ENCODE peak calls at places on chromosomes 5 and 9, in four cellular contexts. One of them, this sample, is unnamed.

GRCh38 chr5:170986598-170986997 is 124.8 kb downstream of the RANBP17 start:
- DNase-seq in mesenchymal stem cell: peak; percentile 33
- DNase-seq in IMR-90: peak; percentile 42
- DNase-seq in H9: no peak
- DNase-seq in this sample: no peak

GRCh38 chr5:96661101-96661840 is 905 bp upstream of the CAST start:
- DNase-seq in mesenchymal stem cell: peak; percentile 80
- DNase-seq in IMR-90: peak; percentile 61
- DNase-seq in H9: no peak
- DNase-seq in this sample: peak; percentile 48

GRCh38 chr5:68368686-68369359 is 153.3 kb downstream of the PIK3R1 start:
- DNase-seq in mesenchymal stem cell: no peak
- DNase-seq in IMR-90: peak; percentile 16
- DNase-seq in H9: no peak
- DNase-seq in this sample: no peak

GRCh38 chr5:125109293-125109692 is 362.9 kb upstream of the ZNF608 start:
- DNase-seq in H9: no peak
- DNase-seq in IMR-90: no peak
- DNase-seq in mesenchymal stem cell: no peak
- DNase-seq in this sample: no peak

GRCh38 chr9:694499-695154 is 146.9 kb upstream of the DMRT1 start:
- DNase-seq in mesenchymal stem cell: peak; percentile 88
- DNase-seq in H9: no peak
- DNase-seq in IMR-90: peak; percentile 93
- DNase-seq in this sample: peak; percentile 67

GRCh38 chr5:181070523-181070922 is 30.5 kb downstream of the BTNL9 start:
- DNase-seq in mesenchymal stem cell: no peak
- DNase-seq in IMR-90: no peak
- DNase-seq in H9: no peak
- DNase-seq in this sample: no peak

GRCh38 chr5:172095368-172095960 is 89.0 kb upstream of the FBXW11 start:
- DNase-seq in IMR-90: no peak
- DNase-seq in H9: peak; percentile 52
- DNase-seq in mesenchymal stem cell: no peak
- DNase-seq in this sample: no peak

GRCh38 chr5:15940905-15941304 is 238.7 kb downstream of the MARCHF11 start:
- DNase-seq in H9: no peak
- DNase-seq in IMR-90: no peak
- DNase-seq in mesenchymal stem cell: no peak
- DNase-seq in this sample: no peak

GRCh38 chr9:99677281-99677680 is 144.4 kb upstream of the NR4A3 start:
- DNase-seq in H9: no peak
- DNase-seq in mesenchymal stem cell: peak; percentile 39
- DNase-seq in IMR-90: peak; percentile 65
- DNase-seq in this sample: no peak

GRCh38 chr5:50320131-50320749 is 120.8 kb downstream of the EMB start:
- DNase-seq in mesenchymal stem cell: no peak
- DNase-seq in H9: no peak
- DNase-seq in IMR-90: no peak
- DNase-seq in this sample: no peak

GRCh38 chr9:37056521-37056920 is 22.5 kb upstream of the PAX5 start:
- DNase-seq in H9: no peak
- DNase-seq in mesenchymal stem cell: no peak
- DNase-seq in IMR-90: no peak
- DNase-seq in this sample: no peak

GRCh38 chr5:158770506-158770905 is 329.2 kb downstream of the EBF1 start:
- DNase-seq in H9: peak; percentile 57
- DNase-seq in IMR-90: no peak
- DNase-seq in mesenchymal stem cell: no peak
- DNase-seq in this sample: no peak

GRCh38 chr5:147743686-147744332 is 38.7 kb downstream of the JAKMIP2 start:
- DNase-seq in H9: no peak
- DNase-seq in IMR-90: no peak
- DNase-seq in mesenchymal stem cell: peak; percentile 28
- DNase-seq in this sample: no peak

GRCh38 chr5:133878236-133878555 is 90.2 kb downstream of the C5orf15 start:
- DNase-seq in IMR-90: no peak
- DNase-seq in H9: no peak
- DNase-seq in mesenchymal stem cell: no peak
- DNase-seq in this sample: no peak

GRCh38 chr9:119370816-119371215 is 1.6 kb upstream of the BRINP1 start:
- DNase-seq in H9: peak; percentile 77
- DNase-seq in mesenchymal stem cell: peak; percentile 25
- DNase-seq in IMR-90: peak; percentile 1
- DNase-seq in this sample: peak; percentile 3

GRCh38 chr9:119369670-119370366 is 583 bp upstream of the BRINP1 start:
- DNase-seq in mesenchymal stem cell: no peak
- DNase-seq in IMR-90: no peak
- DNase-seq in H9: no peak
- DNase-seq in this sample: no peak

DNA sequence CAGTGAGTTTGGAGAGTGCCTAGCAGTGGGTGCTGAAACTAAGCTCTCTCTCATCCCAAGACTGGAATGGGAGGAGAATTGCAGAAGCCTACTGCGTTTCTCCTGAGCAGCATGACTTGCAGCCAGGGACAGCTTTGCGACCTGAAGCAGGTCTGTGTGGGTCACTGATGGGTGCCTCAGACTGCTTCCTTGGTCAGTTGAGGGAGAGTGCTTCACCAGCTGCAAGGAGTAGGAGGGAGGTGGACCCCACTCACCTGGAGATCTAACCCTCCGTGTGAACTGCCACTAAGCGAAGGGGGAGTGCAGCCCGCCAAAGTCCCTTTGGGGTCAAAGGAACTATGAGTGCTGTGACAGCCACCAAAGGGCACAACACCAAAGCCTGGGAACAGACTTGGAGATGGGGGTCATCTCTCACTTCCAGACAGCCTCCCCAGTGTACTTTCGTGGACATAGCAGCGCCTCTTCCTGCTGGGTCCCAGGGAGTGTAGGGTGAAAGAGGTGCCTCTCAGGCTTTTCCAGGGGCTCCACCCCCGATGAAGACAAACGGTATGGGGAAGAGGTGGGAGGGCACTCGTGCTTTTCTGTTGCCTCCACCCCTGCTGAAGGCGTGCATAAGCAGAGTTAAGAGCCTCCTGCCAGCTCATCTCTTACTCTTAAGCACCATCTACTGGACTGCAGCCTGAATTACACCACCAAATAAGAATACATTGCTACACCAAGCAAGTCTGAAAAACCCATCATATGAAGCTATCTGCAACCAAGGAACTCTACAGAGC is 34.3 kb upstream of the MACIR start:
- DNase-seq in IMR-90: peak; percentile 75
- DNase-seq in mesenchymal stem cell: peak; percentile 78
- DNase-seq in H9: peak; percentile 80
- DNase-seq in this sample: peak; percentile 78
- H3K27ac ChIP-seq in IMR-90: no peak overlapping the region
- H3K27ac ChIP-seq in mesenchymal stem cell: no peak overlapping the region
- H3K27ac ChIP-seq in H9: no peak overlapping the region
- H3K27ac ChIP-seq in this sample: no peak overlapping the region

DNA sequence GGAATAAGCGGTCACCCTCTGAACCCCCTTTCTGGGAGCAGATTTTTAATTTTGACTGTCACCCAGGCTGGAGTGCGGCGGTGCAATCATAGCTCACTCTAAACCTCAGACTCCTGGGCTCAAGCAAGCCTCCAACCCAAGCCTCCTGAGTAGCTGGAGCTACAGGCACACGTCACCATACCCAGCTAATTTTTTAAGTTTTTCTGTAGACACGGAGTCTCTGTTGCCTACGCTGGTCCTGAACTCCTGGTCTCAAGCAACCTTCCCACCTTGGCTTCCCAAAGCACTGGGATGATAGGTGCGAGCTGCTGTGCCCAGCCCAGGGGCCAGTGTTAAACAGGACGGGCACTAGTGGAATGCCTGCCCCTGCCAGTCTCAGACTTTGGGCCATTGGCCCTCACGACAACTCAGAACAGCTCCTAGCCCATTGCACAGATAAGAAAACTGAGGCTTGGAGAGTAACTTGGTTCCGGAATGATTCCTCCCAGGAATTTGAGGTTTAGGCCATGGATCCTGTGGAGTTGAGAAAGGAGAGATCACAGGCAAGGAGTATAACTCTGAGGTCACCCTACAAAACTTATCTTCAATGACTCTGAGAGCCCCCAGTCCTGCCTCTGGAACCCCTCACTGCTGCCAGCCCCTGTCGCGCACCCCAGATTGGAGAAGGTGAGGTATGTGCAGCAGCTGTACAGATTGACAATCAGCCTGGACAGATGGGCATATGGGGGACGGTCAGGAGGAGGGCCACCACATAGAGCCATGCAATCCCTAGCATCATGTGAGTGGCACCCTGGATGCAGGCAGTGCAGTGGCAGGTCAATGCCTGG is 89.8 kb downstream of the LMX1B start:
- DNase-seq in mesenchymal stem cell: no peak
- DNase-seq in H9: no peak
- DNase-seq in IMR-90: no peak
- DNase-seq in this sample: no peak
- H4K91ac ChIP-seq in mesenchymal stem cell: peak overlapping the region; percentile 11
- H4K91ac ChIP-seq in H9: no peak overlapping the region
- H4K91ac ChIP-seq in IMR-90: no peak overlapping the region
- H4K91ac ChIP-seq in this sample: no peak overlapping the region

DNA sequence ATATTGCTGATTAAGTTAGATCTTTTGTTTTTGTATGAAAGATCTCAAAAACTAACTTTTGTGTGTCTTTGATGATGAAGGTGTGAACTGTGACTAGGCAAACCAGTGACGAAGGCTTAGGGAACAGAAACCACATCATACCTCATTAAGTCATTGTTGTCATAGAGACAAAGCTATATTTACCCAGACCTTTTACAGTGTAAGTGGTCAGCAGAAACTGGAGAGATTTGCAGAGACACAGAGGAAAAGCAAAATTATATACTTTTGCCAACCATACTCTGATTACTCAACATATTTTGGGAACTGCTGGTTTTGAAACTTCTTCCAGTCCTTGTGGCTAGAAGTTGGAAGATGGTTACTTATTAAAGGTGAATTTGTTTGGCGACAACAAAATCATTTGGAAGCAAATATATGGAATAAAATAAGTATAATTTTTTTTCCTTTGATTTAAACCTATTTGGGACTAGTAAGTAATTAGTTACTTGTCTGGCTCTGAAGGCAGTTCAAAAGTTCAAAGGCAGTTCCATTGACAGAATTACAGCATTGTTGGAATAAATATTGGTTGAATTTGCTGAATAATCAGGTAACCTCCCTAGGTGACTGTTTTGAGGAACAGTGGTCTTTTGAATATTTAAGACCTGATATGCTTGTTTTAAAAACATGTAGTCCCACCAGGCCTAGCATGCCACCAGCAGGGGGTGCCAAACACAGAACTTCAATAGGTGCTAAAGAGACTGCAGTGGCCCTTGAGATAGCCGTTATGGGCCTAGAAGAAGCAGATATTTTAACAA is 103.8 kb downstream of the RPS23 start:
- DNase-seq in IMR-90: peak; percentile 85
- DNase-seq in mesenchymal stem cell: peak; percentile 95
- DNase-seq in H9: peak; percentile 73
- DNase-seq in this sample: peak; percentile 53
- H3K27ac ChIP-seq in IMR-90: no peak overlapping the region
- H3K27ac ChIP-seq in mesenchymal stem cell: no peak overlapping the region
- H3K27ac ChIP-seq in H9: no peak overlapping the region
- H3K27ac ChIP-seq in this sample: no peak overlapping the region

GRCh38 chr5:59204114-59204897 is 621.4 kb downstream of the RAB3C start:
- DNase-seq in mesenchymal stem cell: no peak
- DNase-seq in IMR-90: no peak
- DNase-seq in H9: no peak
- DNase-seq in this sample: no peak

GRCh38 chr5:59209758-59210359 is 627.0 kb downstream of the RAB3C start:
- DNase-seq in IMR-90: peak; percentile 3
- DNase-seq in H9: no peak
- DNase-seq in mesenchymal stem cell: no peak
- DNase-seq in this sample: no peak

GRCh38 chr5:59208468-59208867 is 625.6 kb downstream of the RAB3C start:
- DNase-seq in H9: no peak
- DNase-seq in IMR-90: no peak
- DNase-seq in mesenchymal stem cell: no peak
- DNase-seq in this sample: no peak

GRCh38 chr5:59207416-59207815 is 624.5 kb downstream of the RAB3C start:
- DNase-seq in mesenchymal stem cell: no peak
- DNase-seq in IMR-90: peak; percentile 2
- DNase-seq in H9: no peak
- DNase-seq in this sample: no peak

GRCh38 chr5:59206132-59206581 is 623.3 kb downstream of the RAB3C start:
- DNase-seq in IMR-90: peak; percentile 70
- DNase-seq in mesenchymal stem cell: peak; percentile 79
- DNase-seq in H9: no peak
- DNase-seq in this sample: no peak
- H4K91ac ChIP-seq in IMR-90: no peak overlapping the region
- H4K91ac ChIP-seq in mesenchymal stem cell: no peak overlapping the region
- H4K91ac ChIP-seq in H9: no peak overlapping the region
- H4K91ac ChIP-seq in this sample: no peak overlapping the region

GRCh38 chr5:115459844-115460243 is 84.7 kb downstream of the FEM1C start:
- DNase-seq in mesenchymal stem cell: peak; percentile 47
- DNase-seq in IMR-90: peak; percentile 61
- DNase-seq in H9: no peak
- DNase-seq in this sample: no peak
- H3K27ac ChIP-seq in mesenchymal stem cell: peak overlapping the region; percentile 66
- H3K27ac ChIP-seq in IMR-90: peak overlapping the region; percentile 27
- H3K27ac ChIP-seq in H9: no peak overlapping the region
- H3K27ac ChIP-seq in this sample: no peak overlapping the region

GRCh38 chr9:129338701-129339445 is 160.8 kb upstream of the IER5L start:
- DNase-seq in IMR-90: peak; percentile 78
- DNase-seq in H9: no peak
- DNase-seq in mesenchymal stem cell: peak; percentile 94
- DNase-seq in this sample: no peak

GRCh38 chr9:129336601-129337286 is 158.7 kb upstream of the IER5L start:
- DNase-seq in IMR-90: peak; percentile 55
- DNase-seq in mesenchymal stem cell: peak; percentile 70
- DNase-seq in H9: peak; percentile 62
- DNase-seq in this sample: no peak

GRCh38 chr9:129336130-129336528 is 158.1 kb upstream of the IER5L start:
- DNase-seq in IMR-90: peak; percentile 46
- DNase-seq in mesenchymal stem cell: no peak
- DNase-seq in H9: no peak
- DNase-seq in this sample: no peak

GRCh38 chr9:129335456-129336129 is 157.5 kb upstream of the IER5L start:
- DNase-seq in H9: no peak
- DNase-seq in IMR-90: no peak
- DNase-seq in mesenchymal stem cell: no peak
- DNase-seq in this sample: no peak

GRCh38 chr9:129337287-129338140 is 159.5 kb upstream of the IER5L start:
- DNase-seq in H9: no peak
- DNase-seq in IMR-90: no peak
- DNase-seq in mesenchymal stem cell: no peak
- DNase-seq in this sample: no peak
- H4K91ac ChIP-seq in H9: no peak overlapping the region
- H4K91ac ChIP-seq in IMR-90: peak overlapping the region; percentile 82
- H4K91ac ChIP-seq in mesenchymal stem cell: peak overlapping the region; percentile 83
- H4K91ac ChIP-seq in this sample: peak overlapping the region; percentile 65

This sample was measured in trophoblast cell.